ENCODE peak calls at places on chromosomes 13 and 19, in eight cellular contexts. One of them, this sample, is unnamed.

GRCh38 chr13:108096301-108096700 is 119.0 kb downstream of the LIG4 start:
- DNase-seq in activated naive CD4-positive, alpha-beta T cell treated with Interleukin-2 at 50 U/mL for 16 hours: no peak
- DNase-seq in NCI-H2029 treated with DMSO at 0.1 percent for 48 hours: no peak
- DNase-seq in cardiac fibroblast: no peak
- DNase-seq in adrenal gland: no peak
- DNase-seq in kidney tubule cell: no peak
- DNase-seq in heart right ventricle: no peak
- DNase-seq in activated CD4-positive, alpha-beta T cell treated with anti-CD3 and anti-CD28 coated beads for 36 hours: no peak
- DNase-seq in this sample: no peak

GRCh38 chr19:33664744-33665143 is 43.0 kb downstream of the CHST8 start:
- DNase-seq in activated naive CD4-positive, alpha-beta T cell treated with Interleukin-2 at 50 U/mL for 16 hours: no peak
- DNase-seq in NCI-H2029 treated with DMSO at 0.1 percent for 48 hours: no peak
- DNase-seq in cardiac fibroblast: no peak
- DNase-seq in adrenal gland: no peak
- DNase-seq in kidney tubule cell: no peak
- DNase-seq in heart right ventricle: no peak
- DNase-seq in activated CD4-positive, alpha-beta T cell treated with anti-CD3 and anti-CD28 coated beads for 36 hours: no peak
- DNase-seq in this sample: no peak

GRCh38 chr13:89726690-89727435 is 1620.6 kb upstream of the MIR17HG start:
- DNase-seq in activated naive CD4-positive, alpha-beta T cell treated with Interleukin-2 at 50 U/mL for 16 hours: no peak
- DNase-seq in NCI-H2029 treated with DMSO at 0.1 percent for 48 hours: no peak
- DNase-seq in cardiac fibroblast: peak; percentile 63
- DNase-seq in adrenal gland: no peak
- DNase-seq in kidney tubule cell: peak; percentile 76
- DNase-seq in heart right ventricle: no peak
- DNase-seq in activated CD4-positive, alpha-beta T cell treated with anti-CD3 and anti-CD28 coated beads for 36 hours: no peak
- DNase-seq in this sample: no peak

GRCh38 chr13:50511877-50512332 is 331.6 kb downstream of the DLEU7 start:
- DNase-seq in activated naive CD4-positive, alpha-beta T cell treated with Interleukin-2 at 50 U/mL for 16 hours: no peak
- DNase-seq in NCI-H2029 treated with DMSO at 0.1 percent for 48 hours: no peak
- DNase-seq in cardiac fibroblast: no peak
- DNase-seq in adrenal gland: no peak
- DNase-seq in kidney tubule cell: no peak
- DNase-seq in heart right ventricle: no peak
- DNase-seq in activated CD4-positive, alpha-beta T cell treated with anti-CD3 and anti-CD28 coated beads for 36 hours: no peak
- DNase-seq in this sample: no peak

GRCh38 chr19:44796701-44797115 is 12.2 kb upstream of the BCAM start:
- DNase-seq in activated naive CD4-positive, alpha-beta T cell treated with Interleukin-2 at 50 U/mL for 16 hours: no peak
- DNase-seq in NCI-H2029 treated with DMSO at 0.1 percent for 48 hours: peak; percentile 82
- DNase-seq in cardiac fibroblast: no peak
- DNase-seq in adrenal gland: no peak
- DNase-seq in kidney tubule cell: no peak
- DNase-seq in heart right ventricle: peak; percentile 62
- DNase-seq in activated CD4-positive, alpha-beta T cell treated with anti-CD3 and anti-CD28 coated beads for 36 hours: no peak
- DNase-seq in this sample: no peak

GRCh38 chr19:18712981-18713380 is 29.5 kb downstream of the CRTC1 start:
- DNase-seq in activated naive CD4-positive, alpha-beta T cell treated with Interleukin-2 at 50 U/mL for 16 hours: no peak
- DNase-seq in NCI-H2029 treated with DMSO at 0.1 percent for 48 hours: no peak
- DNase-seq in cardiac fibroblast: no peak
- DNase-seq in adrenal gland: no peak
- DNase-seq in kidney tubule cell: no peak
- DNase-seq in heart right ventricle: no peak
- DNase-seq in activated CD4-positive, alpha-beta T cell treated with anti-CD3 and anti-CD28 coated beads for 36 hours: no peak
- DNase-seq in this sample: no peak

GRCh38 chr13:50521750-50522149 is 321.7 kb downstream of the DLEU7 start:
- DNase-seq in activated naive CD4-positive, alpha-beta T cell treated with Interleukin-2 at 50 U/mL for 16 hours: no peak
- DNase-seq in NCI-H2029 treated with DMSO at 0.1 percent for 48 hours: no peak
- DNase-seq in cardiac fibroblast: peak; percentile 46
- DNase-seq in adrenal gland: no peak
- DNase-seq in kidney tubule cell: peak; percentile 44
- DNase-seq in heart right ventricle: no peak
- DNase-seq in activated CD4-positive, alpha-beta T cell treated with anti-CD3 and anti-CD28 coated beads for 36 hours: no peak
- DNase-seq in this sample: no peak

GRCh38 chr13:60286707-60287106 is 110.3 kb upstream of the TDRD3 start:
- DNase-seq in activated naive CD4-positive, alpha-beta T cell treated with Interleukin-2 at 50 U/mL for 16 hours: no peak
- DNase-seq in NCI-H2029 treated with DMSO at 0.1 percent for 48 hours: no peak
- DNase-seq in cardiac fibroblast: no peak
- DNase-seq in adrenal gland: no peak
- DNase-seq in kidney tubule cell: no peak
- DNase-seq in heart right ventricle: no peak
- DNase-seq in activated CD4-positive, alpha-beta T cell treated with anti-CD3 and anti-CD28 coated beads for 36 hours: no peak
- DNase-seq in this sample: no peak

GRCh38 chr13:21106089-21106488 is 44.7 kb upstream of the LATS2 start:
- DNase-seq in activated naive CD4-positive, alpha-beta T cell treated with Interleukin-2 at 50 U/mL for 16 hours: no peak
- DNase-seq in NCI-H2029 treated with DMSO at 0.1 percent for 48 hours: no peak
- DNase-seq in cardiac fibroblast: peak; percentile 66
- DNase-seq in adrenal gland: no peak
- DNase-seq in kidney tubule cell: peak; percentile 38
- DNase-seq in heart right ventricle: no peak
- DNase-seq in activated CD4-positive, alpha-beta T cell treated with anti-CD3 and anti-CD28 coated beads for 36 hours: no peak
- DNase-seq in this sample: no peak

GRCh38 chr19:7603919-7604318 is 8.3 kb downstream of the CAMSAP3 start:
- DNase-seq in activated naive CD4-positive, alpha-beta T cell treated with Interleukin-2 at 50 U/mL for 16 hours: no peak
- DNase-seq in NCI-H2029 treated with DMSO at 0.1 percent for 48 hours: no peak
- DNase-seq in cardiac fibroblast: no peak
- DNase-seq in adrenal gland: no peak
- DNase-seq in kidney tubule cell: no peak
- DNase-seq in heart right ventricle: no peak
- DNase-seq in activated CD4-positive, alpha-beta T cell treated with anti-CD3 and anti-CD28 coated beads for 36 hours: no peak
- DNase-seq in this sample: no peak

GRCh38 chr13:48618937-48619336 is 34.8 kb upstream of the CYSLTR2 start:
- DNase-seq in activated naive CD4-positive, alpha-beta T cell treated with Interleukin-2 at 50 U/mL for 16 hours: no peak
- DNase-seq in NCI-H2029 treated with DMSO at 0.1 percent for 48 hours: no peak
- DNase-seq in cardiac fibroblast: no peak
- DNase-seq in adrenal gland: no peak
- DNase-seq in kidney tubule cell: no peak
- DNase-seq in heart right ventricle: no peak
- DNase-seq in activated CD4-positive, alpha-beta T cell treated with anti-CD3 and anti-CD28 coated beads for 36 hours: no peak
- DNase-seq in this sample: no peak

This sample was measured in stimulated activated naive CD4-positive, alpha-beta T cell.